ENCODE peak calls at places on chromosomes 12 and 14, in ten cellular contexts. F is foreskin fibroblast, B is cardiac fibroblast, H is fibroblast of lung, D is WERI-Rb-1, L is HFF-Myc, U is dorsolateral prefrontal cortex, S is tibial artery, W is Peyer's patch, Y is K562. M is an unnamed sample.

GRCh38 chr14:105499256-105500035 is 8.4 kb downstream of the TEDC1 start:
- DNase-seq in W (no peak), U (peak), F (no peak), S (no peak), D (peak), B (no peak), H (no peak), L (no peak), Y (no peak), M (no peak)

GRCh38 chr14:102795060-102795925 is 18.0 kb downstream of the TRAF3 start:
- DNase-seq in U (no peak), F (peak), B (peak), H (peak), D (no peak), W (peak), S (peak), L (no peak), Y (peak), M (peak)

GRCh38 chr14:41986083-41986645 is 379.5 kb downstream of the LRFN5 start:
- DNase-seq in L (no peak), U (no peak), S (no peak), D (no peak), Y (no peak), H (no peak), F (no peak), W (no peak), B (no peak), M (no peak)

GRCh38 chr12:22978962-22979361 is 354.0 kb downstream of the ETNK1 start:
- DNase-seq in Y (no peak), W (no peak), H (peak), B (peak), L (peak), U (no peak), D (no peak), F (peak), S (no peak), M (peak)

GRCh38 chr12:51898937-51899336 is 8.4 kb upstream of the ACVRL1 start:
- DNase-seq in L (peak), Y (no peak), B (peak), F (peak), U (no peak), D (no peak), S (peak), W (peak), H (peak), M (no peak)

GRCh38 chr12:104957388-104958008 is 592 bp downstream of the SLC41A2 start:
- DNase-seq in W (peak), Y (peak), D (no peak), H (no peak), U (no peak), B (no peak), S (peak), L (no peak), F (no peak), M (no peak)

GRCh38 chr14:104521816-104522745 is 57.5 kb upstream of the C14orf180 start:
- DNase-seq in L (no peak), D (no peak), U (no peak), H (no peak), B (no peak), W (no peak), F (no peak), Y (no peak), S (no peak), M (no peak)

GRCh38 chr14:52080171-52080800 is 11.4 kb upstream of the NID2 start:
- DNase-seq in S (no peak), F (peak), B (peak), L (no peak), Y (no peak), H (peak), W (no peak), D (no peak), U (no peak), M (no peak)

GRCh38 chr12:131290255-131290959 is 336.7 kb downstream of the ADGRD1 start:
- DNase-seq in F (no peak), B (no peak), L (no peak), Y (no peak), S (no peak), H (no peak), U (peak), D (no peak), W (no peak), M (no peak)

GRCh38 chr12:115574831-115575230 is 702.7 kb downstream of the MED13L start:
- DNase-seq in S (no peak), D (no peak), W (no peak), Y (no peak), F (no peak), B (no peak), U (no peak), L (no peak), H (no peak), M (no peak)

GRCh38 chr12:56237552-56237951 is 7.7 kb downstream of the SLC39A5 start:
- DNase-seq in U (no peak), L (no peak), D (no peak), F (no peak), H (peak), W (no peak), S (no peak), Y (no peak), B (no peak), M (no peak)

GRCh38 chr12:5912011-5912410 is 33.0 kb downstream of the ANO2 start:
- DNase-seq in Y (no peak), W (no peak), U (no peak), H (no peak), F (no peak), D (peak), S (no peak), L (no peak), B (no peak), M (no peak)

GRCh38 chr12:5908251-5908650 is 36.8 kb downstream of the ANO2 start:
- DNase-seq in H (no peak), F (no peak), B (no peak), S (no peak), L (no peak), Y (no peak), D (no peak), U (no peak), W (no peak), M (no peak)

GRCh38 chr12:5912437-5913334 is 32.4 kb downstream of the ANO2 start:
- DNase-seq in D (peak), H (no peak), L (no peak), Y (peak), W (no peak), S (no peak), U (no peak), B (no peak), F (no peak), M (no peak)

GRCh38 chr12:5909560-5909959 is 35.5 kb downstream of the ANO2 start:
- DNase-seq in F (no peak), U (no peak), W (no peak), S (no peak), Y (no peak), L (no peak), B (no peak), D (no peak), H (no peak), M (no peak)

DNA sequence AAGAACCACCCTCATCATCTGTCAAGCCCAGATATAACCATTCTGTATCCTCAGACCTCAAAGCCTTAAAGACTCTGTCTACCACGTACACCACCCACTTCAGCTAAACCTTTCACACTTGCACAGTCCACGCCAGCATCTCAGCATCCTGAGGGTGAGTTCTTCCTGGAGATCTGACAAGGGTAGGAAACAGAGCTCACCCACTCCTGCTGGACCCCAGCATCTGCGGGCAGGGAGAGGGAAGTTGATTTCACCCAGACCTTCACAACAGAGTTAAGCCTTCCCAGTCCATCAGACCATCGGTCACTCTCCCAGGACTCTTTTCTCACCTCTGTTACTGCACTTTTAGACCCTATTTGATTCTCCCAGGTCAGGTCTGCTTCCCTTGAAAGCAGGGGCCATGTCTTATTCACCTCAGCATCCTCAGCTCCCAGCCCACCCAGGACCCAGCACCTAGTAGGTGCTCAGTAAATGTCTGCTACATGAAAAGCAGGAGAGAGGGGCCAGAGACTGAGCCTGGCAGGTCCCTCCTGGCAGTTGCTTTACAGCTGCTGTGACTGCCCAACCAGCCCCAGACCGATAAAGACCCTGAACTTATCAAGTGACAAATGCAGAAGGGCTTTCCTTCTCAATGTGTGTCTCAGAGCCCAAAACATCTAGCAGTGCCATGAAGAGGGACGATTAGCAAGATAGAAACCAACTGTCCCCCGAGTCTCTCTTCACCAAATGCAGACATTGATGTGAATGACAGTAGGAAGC is 34.1 kb downstream of the ANO2 start:
- DNase-seq in S (no peak), D (no peak), Y (no peak), F (no peak), L (no peak), W (no peak), H (no peak), U (no peak), B (no peak), M (no peak)
- H3K4me3 ChIP-seq in S (no peak), D (no peak), Y (no peak), F (no peak), L (no peak), W (no peak), H (no peak), U (no peak), B (no peak), M (no peak)

DNA sequence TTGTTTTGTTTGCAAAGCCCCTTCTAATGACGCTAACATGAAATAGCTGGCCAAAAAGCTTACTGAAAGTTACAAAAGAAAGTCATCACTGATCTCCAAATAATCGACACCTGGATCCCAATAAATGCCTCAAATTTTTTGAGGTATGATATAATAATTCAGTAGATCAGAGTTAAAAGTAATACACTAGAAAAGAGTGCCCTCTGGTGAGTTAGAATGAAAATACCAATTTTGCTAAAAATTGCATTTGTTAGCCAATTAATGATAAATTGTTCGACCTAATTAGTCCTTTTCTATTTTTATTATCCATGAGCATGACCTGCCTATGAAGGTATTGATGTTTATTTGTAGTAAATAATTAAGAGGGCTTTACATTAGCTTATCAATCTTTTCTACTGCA is 78.6 kb downstream of the CEP128 start:
- DNase-seq in D (no peak), L (no peak), W (no peak), F (no peak), B (peak), S (no peak), Y (no peak), H (no peak), U (no peak), M (no peak)
- TF ChIP-seq CTCF in D (no peak), L (no peak), W (no peak), F (peak), B (no peak), S (no peak), Y (no peak), H (peak), U (peak), M (no peak)

GRCh38 chr12:47868552-47869031 is 36.2 kb downstream of the VDR start:
- DNase-seq in F (no peak), S (peak), D (no peak), B (no peak), U (no peak), W (no peak), L (no peak), Y (no peak), H (no peak), M (no peak)
- H3K4me3 ChIP-seq in F (no peak), S (no peak), D (no peak), B (no peak), U (no peak), W (no peak), L (no peak), Y (no peak), H (no peak), M (no peak)

GRCh38 chr12:26767116-26767515 is 65.9 kb downstream of the ITPR2 start:
- DNase-seq in L (no peak), W (no peak), Y (no peak), S (no peak), F (no peak), D (no peak), U (no peak), B (no peak), H (no peak), M (no peak)
- TF ChIP-seq CTCF in L (no peak), W (no peak), Y (no peak), S (no peak), F (no peak), D (no peak), U (no peak), B (no peak), H (no peak), M (no peak)

GRCh38 chr14:21382095-21382494 is 1.7 kb downstream of the SUPT16H start:
- DNase-seq in F (no peak), D (no peak), L (no peak), S (no peak), U (no peak), W (no peak), B (no peak), H (peak), Y (no peak), M (no peak)

GRCh38 chr14:21383848-21384493 is at the start of gene SUPT16H:
- DNase-seq in S (peak), H (peak), U (peak), W (peak), L (peak), Y (peak), D (peak), B (peak), F (peak), M (peak)

GRCh38 chr14:21384494-21384851 is 654 bp upstream of the SUPT16H start:
- DNase-seq in D (no peak), S (no peak), W (no peak), B (no peak), F (no peak), L (no peak), Y (no peak), U (no peak), H (no peak), M (no peak)

GRCh38 chr14:21382886-21383847 is 652 bp downstream of the SUPT16H start:
- DNase-seq in D (peak), U (peak), Y (peak), L (peak), S (peak), H (peak), F (peak), W (peak), B (peak), M (no peak)

DNA sequence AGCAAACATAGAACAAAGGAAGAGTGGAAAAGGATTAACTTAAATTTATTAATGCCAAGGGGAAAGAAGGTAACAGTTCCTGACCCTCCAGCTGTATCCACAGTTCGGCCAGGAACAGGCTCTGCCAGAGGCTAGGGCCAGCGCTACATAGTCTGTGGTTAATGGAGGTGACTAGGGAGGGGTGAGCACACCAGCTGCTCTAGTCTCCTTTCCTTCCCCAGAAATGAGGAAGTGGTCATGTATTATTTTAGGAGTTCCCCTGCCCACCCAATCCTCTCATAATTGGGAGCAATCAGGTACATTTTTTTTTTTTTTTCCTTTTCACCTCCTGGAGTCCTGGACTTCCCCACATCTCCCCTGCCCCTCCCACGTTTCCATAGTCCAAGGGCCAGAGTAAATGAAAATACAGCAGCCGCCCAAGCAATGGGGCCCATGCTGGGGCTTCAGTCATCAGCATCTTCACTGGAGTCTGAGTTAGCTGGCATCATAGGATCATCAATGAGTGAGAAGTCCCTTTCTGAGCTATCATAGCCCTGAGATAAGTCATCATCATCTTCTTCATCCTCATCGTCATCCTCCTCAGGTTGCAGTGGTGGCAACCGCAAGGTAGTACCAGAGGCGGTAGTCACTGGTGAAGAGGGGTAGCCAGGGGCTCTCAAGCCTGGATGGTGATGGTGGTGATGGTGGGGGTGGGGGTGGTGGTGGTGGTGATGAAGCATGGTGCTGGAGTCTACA is 1.5 kb upstream of the SUPT16H start:
- DNase-seq in L (no peak), U (no peak), Y (peak), H (no peak), B (no peak), F (no peak), D (no peak), S (no peak), W (no peak), M (no peak)
- H3K4me3 ChIP-seq in L (no peak), U (no peak), Y (no peak), H (no peak), B (no peak), F (no peak), D (no peak), S (no peak), W (no peak), M (no peak)

DNA sequence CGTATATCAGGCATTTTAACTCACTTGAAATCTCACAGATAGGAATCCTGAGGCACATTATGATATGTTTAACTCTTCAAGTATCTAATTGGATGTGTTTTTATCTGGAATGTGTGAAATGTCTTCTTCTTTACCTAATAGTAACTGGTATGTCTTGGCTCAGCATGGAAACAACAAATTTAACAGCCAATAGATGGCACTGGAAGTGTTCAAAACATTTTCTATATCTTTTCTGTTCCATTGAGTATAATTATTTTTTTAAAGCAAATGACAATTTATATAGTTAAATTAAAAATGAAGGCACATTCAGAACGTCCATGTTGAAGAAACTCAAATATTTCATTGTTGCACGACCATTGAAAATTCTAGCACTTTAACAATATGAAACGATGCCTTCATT is 164.6 kb upstream of the SLC16A7 start:
- DNase-seq in Y (no peak), B (peak), D (no peak), U (no peak), H (peak), F (no peak), L (no peak), S (no peak), W (no peak), M (no peak)
- TF ChIP-seq CTCF in Y (no peak), B (no peak), D (no peak), U (peak), H (no peak), F (no peak), L (peak), S (no peak), W (no peak), M (peak)

DNA sequence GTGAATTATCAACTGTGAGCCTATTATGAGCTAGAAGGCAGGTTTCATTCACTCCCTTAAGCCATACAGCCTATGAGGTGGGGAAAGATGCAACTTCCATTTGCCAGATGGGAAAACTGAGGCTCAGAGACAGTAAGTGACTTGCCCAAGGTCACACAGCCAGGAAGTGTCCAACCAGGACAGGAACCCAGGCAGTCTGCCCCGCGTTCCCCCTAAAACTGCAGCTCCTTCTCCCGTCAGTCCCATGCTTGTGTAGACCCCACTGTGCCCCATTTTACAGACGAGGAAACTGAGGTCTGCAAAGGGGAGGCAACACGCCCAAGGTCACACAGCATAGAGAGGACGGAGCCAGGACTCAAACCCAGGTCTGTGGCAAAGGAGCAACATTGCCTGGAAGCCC is 50.6 kb downstream of the NCOR2 start:
- DNase-seq in H (no peak), Y (no peak), F (no peak), U (no peak), S (no peak), W (no peak), B (no peak), D (no peak), L (no peak), M (no peak)
- H3K4me3 ChIP-seq in H (no peak), Y (no peak), F (peak), U (peak), S (peak), W (peak), B (peak), D (no peak), L (peak), M (peak)

GRCh38 chr12:6112004-6112403 is 12.5 kb downstream of the VWF start:
- DNase-seq in U (no peak), Y (no peak), W (peak), B (no peak), F (no peak), S (no peak), D (no peak), H (peak), L (no peak), M (no peak)

GRCh38 chr12:6115389-6115788 is 9.1 kb downstream of the VWF start:
- DNase-seq in D (no peak), L (no peak), H (peak), Y (no peak), F (no peak), B (peak), S (no peak), U (no peak), W (no peak), M (no peak)

GRCh38 chr12:6116481-6117021 is 7.9 kb downstream of the VWF start:
- DNase-seq in H (peak), Y (no peak), B (peak), S (no peak), L (no peak), W (peak), F (no peak), U (no peak), D (no peak), M (no peak)

GRCh38 chr12:6113691-6114475 is 10.6 kb downstream of the VWF start:
- DNase-seq in D (no peak), B (no peak), S (no peak), U (no peak), W (peak), L (no peak), Y (no peak), F (no peak), H (no peak), M (no peak)

GRCh38 chr12:6114476-6114870 is 10.0 kb downstream of the VWF start:
- DNase-seq in Y (no peak), S (no peak), L (no peak), H (no peak), D (no peak), W (peak), U (no peak), B (no peak), F (no peak), M (no peak)
- TF ChIP-seq CTCF in Y (no peak), S (no peak), L (no peak), H (no peak), D (no peak), W (no peak), U (no peak), B (no peak), F (no peak), M (no peak)

GRCh38 chr12:46154221-46154975 is 114.4 kb downstream of the SLC38A1 start:
- DNase-seq in U (no peak), H (peak), D (no peak), F (peak), S (no peak), W (no peak), Y (no peak), L (peak), B (peak), M (no peak)
- H3K4me3 ChIP-seq in U (no peak), H (no peak), D (no peak), F (peak), S (no peak), W (no peak), Y (no peak), L (no peak), B (no peak), M (no peak)